ENCODE peak calls at places on chromosomes 16 and 17, in eight cellular contexts. One of them, this sample, is unnamed.

GRCh38 chr17:32033223-32033622 is 26.0 kb downstream of the LRRC37B start:
- DNase-seq in esophagus muscularis mucosa: no peak
- DNase-seq in HepG2: no peak
- DNase-seq in stomach: no peak
- DNase-seq in SK-N-SH: no peak
- DNase-seq in suprapubic skin: no peak
- DNase-seq in transverse colon: no peak
- DNase-seq in upper lobe of left lung: no peak
- DNase-seq in this sample: no peak

GRCh38 chr17:58337600-58338453 is 9.2 kb upstream of the TSPOAP1 start:
- DNase-seq in transverse colon: peak; percentile 85
- DNase-seq in stomach: peak; percentile 74
- DNase-seq in upper lobe of left lung: peak; percentile 94
- DNase-seq in SK-N-SH: no peak
- DNase-seq in suprapubic skin: peak; percentile 84
- DNase-seq in esophagus muscularis mucosa: no peak
- DNase-seq in HepG2: peak; percentile 82
- DNase-seq in this sample: peak; percentile 90

GRCh38 chr17:4545217-4545951 is 9.8 kb downstream of the MYBBP1A start:
- DNase-seq in HepG2: no peak
- DNase-seq in transverse colon: no peak
- DNase-seq in upper lobe of left lung: peak; percentile 84
- DNase-seq in suprapubic skin: no peak
- DNase-seq in SK-N-SH: no peak
- DNase-seq in esophagus muscularis mucosa: no peak
- DNase-seq in stomach: no peak
- DNase-seq in this sample: peak; percentile 59

GRCh38 chr17:68596411-68596945 is 4.7 kb downstream of the FAM20A start:
- DNase-seq in HepG2: no peak
- DNase-seq in stomach: no peak
- DNase-seq in SK-N-SH: no peak
- DNase-seq in suprapubic skin: no peak
- DNase-seq in upper lobe of left lung: no peak
- DNase-seq in transverse colon: no peak
- DNase-seq in esophagus muscularis mucosa: peak; percentile 82
- DNase-seq in this sample: no peak

GRCh38 chr16:71807905-71808592 is 585 bp downstream of the AP1G1 start:
- DNase-seq in stomach: no peak
- DNase-seq in transverse colon: peak; percentile 47
- DNase-seq in HepG2: no peak
- DNase-seq in upper lobe of left lung: no peak
- DNase-seq in SK-N-SH: no peak
- DNase-seq in suprapubic skin: no peak
- DNase-seq in esophagus muscularis mucosa: peak; percentile 93
- DNase-seq in this sample: peak; percentile 69

GRCh38 chr17:57402691-57403090 is 146.4 kb downstream of the MSI2 start:
- DNase-seq in SK-N-SH: peak; percentile 44
- DNase-seq in stomach: no peak
- DNase-seq in upper lobe of left lung: no peak
- DNase-seq in transverse colon: no peak
- DNase-seq in HepG2: no peak
- DNase-seq in esophagus muscularis mucosa: no peak
- DNase-seq in suprapubic skin: no peak
- DNase-seq in this sample: no peak

GRCh38 chr16:50040028-50040427 is 15.0 kb downstream of the CNEP1R1 start:
- DNase-seq in SK-N-SH: no peak
- DNase-seq in upper lobe of left lung: no peak
- DNase-seq in esophagus muscularis mucosa: no peak
- DNase-seq in HepG2: peak; percentile 46
- DNase-seq in suprapubic skin: no peak
- DNase-seq in stomach: no peak
- DNase-seq in transverse colon: no peak
- DNase-seq in this sample: no peak

GRCh38 chr16:75298252-75298651 is 46.8 kb upstream of the BCAR1 start:
- DNase-seq in transverse colon: no peak
- DNase-seq in upper lobe of left lung: no peak
- DNase-seq in stomach: no peak
- DNase-seq in suprapubic skin: no peak
- DNase-seq in esophagus muscularis mucosa: no peak
- DNase-seq in SK-N-SH: no peak
- DNase-seq in HepG2: no peak
- DNase-seq in this sample: no peak

GRCh38 chr17:2398655-2399571 is 1.9 kb downstream of the MNT start:
- DNase-seq in SK-N-SH: peak; percentile 59
- DNase-seq in transverse colon: peak; percentile 61
- DNase-seq in HepG2: peak; percentile 86
- DNase-seq in stomach: peak; percentile 47
- DNase-seq in suprapubic skin: peak; percentile 85
- DNase-seq in upper lobe of left lung: peak; percentile 93
- DNase-seq in esophagus muscularis mucosa: no peak
- DNase-seq in this sample: peak; percentile 86

GRCh38 chr16:65889533-65889966 is 476.9 kb upstream of the CDH5 start:
- DNase-seq in suprapubic skin: no peak
- DNase-seq in transverse colon: no peak
- DNase-seq in stomach: no peak
- DNase-seq in HepG2: no peak
- DNase-seq in upper lobe of left lung: no peak
- DNase-seq in SK-N-SH: no peak
- DNase-seq in esophagus muscularis mucosa: peak; percentile 66
- DNase-seq in this sample: no peak

GRCh38 chr17:28282596-28282995 is 36.4 kb upstream of the TMEM97 start:
- DNase-seq in HepG2: no peak
- DNase-seq in suprapubic skin: no peak
- DNase-seq in esophagus muscularis mucosa: no peak
- DNase-seq in transverse colon: no peak
- DNase-seq in SK-N-SH: no peak
- DNase-seq in upper lobe of left lung: no peak
- DNase-seq in stomach: no peak
- DNase-seq in this sample: no peak

GRCh38 chr17:16459850-16460550 is 32.0 kb downstream of the LRRC75A start:
- DNase-seq in suprapubic skin: no peak
- DNase-seq in stomach: no peak
- DNase-seq in esophagus muscularis mucosa: no peak
- DNase-seq in upper lobe of left lung: no peak
- DNase-seq in SK-N-SH: no peak
- DNase-seq in HepG2: no peak
- DNase-seq in transverse colon: no peak
- DNase-seq in this sample: no peak

GRCh38 chr16:59432934-59433333 is 698.8 kb upstream of the GOT2 start:
- DNase-seq in suprapubic skin: no peak
- DNase-seq in SK-N-SH: peak; percentile 3
- DNase-seq in stomach: no peak
- DNase-seq in transverse colon: no peak
- DNase-seq in upper lobe of left lung: no peak
- DNase-seq in HepG2: no peak
- DNase-seq in esophagus muscularis mucosa: no peak
- DNase-seq in this sample: no peak

GRCh38 chr17:82868715-82869131 is 28.9 kb upstream of the ZNF750 start:
- DNase-seq in SK-N-SH: no peak
- DNase-seq in suprapubic skin: no peak
- DNase-seq in esophagus muscularis mucosa: no peak
- DNase-seq in stomach: no peak
- DNase-seq in transverse colon: no peak
- DNase-seq in upper lobe of left lung: peak; percentile 43
- DNase-seq in HepG2: no peak
- DNase-seq in this sample: no peak

GRCh38 chr17:12731839-12732238 is 57.5 kb upstream of the ARHGAP44 start:
- DNase-seq in transverse colon: no peak
- DNase-seq in suprapubic skin: no peak
- DNase-seq in esophagus muscularis mucosa: no peak
- DNase-seq in SK-N-SH: no peak
- DNase-seq in HepG2: no peak
- DNase-seq in upper lobe of left lung: no peak
- DNase-seq in stomach: no peak
- DNase-seq in this sample: no peak

GRCh38 chr17:32444301-32445074 is at the start of gene PSMD11:
- DNase-seq in transverse colon: peak; percentile 98
- DNase-seq in HepG2: peak; percentile 92
- DNase-seq in suprapubic skin: peak; percentile 98
- DNase-seq in SK-N-SH: peak; percentile 99
- DNase-seq in upper lobe of left lung: peak; percentile 99
- DNase-seq in stomach: peak; percentile 99
- DNase-seq in esophagus muscularis mucosa: peak; percentile 98
- DNase-seq in this sample: peak; percentile 99

DNA sequence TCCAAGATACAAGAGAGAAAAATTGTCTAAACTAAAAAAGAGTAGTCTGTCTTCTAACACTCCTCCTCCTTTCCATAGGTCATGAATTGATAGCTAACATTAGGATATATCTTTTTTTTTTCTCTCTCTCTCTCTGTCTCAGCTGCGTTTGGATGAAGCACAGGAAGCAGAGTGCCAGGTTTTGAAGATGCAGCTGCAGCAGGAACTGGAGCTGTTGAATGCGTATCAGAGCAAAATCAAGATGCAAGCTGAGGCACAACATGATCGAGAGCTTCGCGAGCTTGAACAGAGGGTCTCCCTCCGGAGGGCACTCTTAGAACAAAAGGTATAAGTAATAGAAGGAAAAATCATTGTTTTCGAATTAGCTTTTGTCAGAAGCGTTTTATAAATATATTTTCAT is 32.9 kb downstream of the ABHD15 start:
- DNase-seq in SK-N-SH: no peak
- DNase-seq in transverse colon: no peak
- DNase-seq in HepG2: no peak
- DNase-seq in upper lobe of left lung: no peak
- DNase-seq in suprapubic skin: peak; percentile 2
- DNase-seq in esophagus muscularis mucosa: no peak
- DNase-seq in stomach: no peak
- DNase-seq in this sample: no peak
- TF ChIP-seq CTCF in SK-N-SH: no peak
- TF ChIP-seq CTCF in transverse colon: no peak
- TF ChIP-seq CTCF in HepG2: no peak
- TF ChIP-seq CTCF in upper lobe of left lung: no peak
- TF ChIP-seq CTCF in suprapubic skin: no peak
- TF ChIP-seq CTCF in esophagus muscularis mucosa: no peak
- TF ChIP-seq CTCF in stomach: no peak
- TF ChIP-seq CTCF in this sample: no peak

GRCh38 chr16:81471882-81472281 is 27.3 kb downstream of the CMIP start:
- DNase-seq in suprapubic skin: no peak
- DNase-seq in SK-N-SH: no peak
- DNase-seq in transverse colon: no peak
- DNase-seq in stomach: no peak
- DNase-seq in upper lobe of left lung: no peak
- DNase-seq in HepG2: no peak
- DNase-seq in esophagus muscularis mucosa: no peak
- DNase-seq in this sample: no peak

GRCh38 chr16:81473066-81473488 is 28.5 kb downstream of the CMIP start:
- DNase-seq in stomach: no peak
- DNase-seq in esophagus muscularis mucosa: no peak
- DNase-seq in suprapubic skin: no peak
- DNase-seq in SK-N-SH: no peak
- DNase-seq in HepG2: no peak
- DNase-seq in upper lobe of left lung: peak; percentile 39
- DNase-seq in transverse colon: no peak
- DNase-seq in this sample: no peak

GRCh38 chr16:81473561-81473960 is 29.0 kb downstream of the CMIP start:
- DNase-seq in upper lobe of left lung: no peak
- DNase-seq in esophagus muscularis mucosa: no peak
- DNase-seq in SK-N-SH: no peak
- DNase-seq in transverse colon: no peak
- DNase-seq in stomach: no peak
- DNase-seq in HepG2: no peak
- DNase-seq in suprapubic skin: no peak
- DNase-seq in this sample: no peak

GRCh38 chr16:81472391-81472790 is 27.8 kb downstream of the CMIP start:
- DNase-seq in transverse colon: no peak
- DNase-seq in SK-N-SH: no peak
- DNase-seq in upper lobe of left lung: no peak
- DNase-seq in HepG2: no peak
- DNase-seq in esophagus muscularis mucosa: no peak
- DNase-seq in suprapubic skin: no peak
- DNase-seq in stomach: no peak
- DNase-seq in this sample: no peak

GRCh38 chr16:81473969-81474959 is 29.7 kb downstream of the CMIP start:
- DNase-seq in SK-N-SH: no peak
- DNase-seq in esophagus muscularis mucosa: no peak
- DNase-seq in transverse colon: no peak
- DNase-seq in suprapubic skin: no peak
- DNase-seq in stomach: no peak
- DNase-seq in upper lobe of left lung: no peak
- DNase-seq in HepG2: no peak
- DNase-seq in this sample: no peak
- TF ChIP-seq EP300 in SK-N-SH: no peak
- TF ChIP-seq EP300 in esophagus muscularis mucosa: no peak
- TF ChIP-seq EP300 in transverse colon: no peak
- TF ChIP-seq EP300 in suprapubic skin: no peak
- TF ChIP-seq EP300 in stomach: no peak
- TF ChIP-seq EP300 in upper lobe of left lung: no peak
- TF ChIP-seq EP300 in HepG2: no peak
- TF ChIP-seq EP300 in this sample: no peak

DNA sequence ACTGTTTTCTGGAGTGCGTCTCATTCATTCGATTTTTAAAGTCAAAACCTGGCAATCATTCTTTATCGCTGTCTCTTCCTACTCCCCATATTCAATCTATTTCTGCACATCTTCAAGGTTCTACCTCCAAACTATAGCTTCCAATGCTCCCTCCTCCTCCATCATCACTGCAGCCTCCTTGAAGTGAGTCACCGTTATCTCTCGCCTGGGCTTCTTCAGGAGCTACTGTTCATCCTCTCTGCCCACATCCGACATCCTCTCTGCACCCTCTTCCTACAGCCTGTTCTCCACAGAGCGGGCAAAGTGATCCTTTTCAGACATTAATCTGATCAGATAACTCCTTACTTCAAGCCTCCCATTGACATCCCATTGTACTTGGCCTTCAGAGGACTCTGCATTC is 144.2 kb upstream of the DNAH9 start:
- DNase-seq in suprapubic skin: no peak
- DNase-seq in HepG2: no peak
- DNase-seq in upper lobe of left lung: no peak
- DNase-seq in esophagus muscularis mucosa: no peak
- DNase-seq in stomach: no peak
- DNase-seq in SK-N-SH: no peak
- DNase-seq in transverse colon: no peak
- DNase-seq in this sample: no peak
- TF ChIP-seq POLR2AphosphoS5 in suprapubic skin: no peak
- TF ChIP-seq POLR2AphosphoS5 in HepG2: no peak
- TF ChIP-seq POLR2AphosphoS5 in upper lobe of left lung: no peak
- TF ChIP-seq POLR2AphosphoS5 in esophagus muscularis mucosa: no peak
- TF ChIP-seq POLR2AphosphoS5 in stomach: no peak
- TF ChIP-seq POLR2AphosphoS5 in SK-N-SH: no peak
- TF ChIP-seq POLR2AphosphoS5 in transverse colon: no peak
- TF ChIP-seq POLR2AphosphoS5 in this sample: no peak

GRCh38 chr17:81513669-81514484 is 1.3 kb upstream of the ACTG1 start:
- DNase-seq in transverse colon: peak; percentile 66
- DNase-seq in HepG2: peak; percentile 72
- DNase-seq in upper lobe of left lung: peak; percentile 92
- DNase-seq in stomach: peak; percentile 80
- DNase-seq in SK-N-SH: no peak
- DNase-seq in esophagus muscularis mucosa: no peak
- DNase-seq in suprapubic skin: peak; percentile 86
- DNase-seq in this sample: peak; percentile 83
- TF ChIP-seq CTCF in transverse colon: no peak
- TF ChIP-seq CTCF in HepG2: peak; percentile 26
- TF ChIP-seq CTCF in upper lobe of left lung: no peak
- TF ChIP-seq CTCF in stomach: no peak
- TF ChIP-seq CTCF in SK-N-SH: no peak
- TF ChIP-seq CTCF in esophagus muscularis mucosa: no peak
- TF ChIP-seq CTCF in suprapubic skin: no peak
- TF ChIP-seq CTCF in this sample: no peak

This sample was measured in sigmoid colon.